ENCODE peak calls at places on chromosomes 11 and 22, in seven cellular contexts. Z is heart right ventricle, G is BE2C, D is adipocyte, V is Peyer's patch, A is pancreas, K is PC-9. L is an unnamed sample.

GRCh38 chr11:31940396-31941037 is 129.4 kb upstream of the PAX6 start:
- DNase-seq in K (no peak), A (no peak), D (no peak), G (no peak), Z (peak; percentile 17), V (no peak), L (no peak)

GRCh38 chr11:45180158-45180887 is 33.9 kb downstream of the PRDM11 start:
- DNase-seq in G (peak; percentile 63), Z (peak; percentile 67), V (peak; percentile 81), A (peak; percentile 91), D (peak; percentile 62), K (peak; percentile 90), L (no peak)

GRCh38 chr11:33775832-33776231 is 1.5 kb upstream of the FBXO3 start:
- DNase-seq in G (no peak), Z (no peak), V (no peak), A (no peak), K (no peak), D (no peak), L (no peak)

GRCh38 chr11:3195251-3196160 is 23.1 kb downstream of the MRGPRG start:
- DNase-seq in Z (no peak), V (peak; percentile 53), K (no peak), A (no peak), D (peak; percentile 11), G (peak; percentile 33), L (no peak)

GRCh38 chr11:58186938-58187337 is 1.9 kb upstream of the OR9Q2 start:
- DNase-seq in K (no peak), Z (no peak), G (no peak), D (no peak), A (no peak), V (no peak), L (no peak)

GRCh38 chr22:20866716-20867115 is 7.9 kb downstream of the SNAP29 start:
- DNase-seq in A (no peak), D (no peak), K (no peak), V (no peak), Z (no peak), G (no peak), L (no peak)

GRCh38 chr11:101686514-101686913 is 102.7 kb upstream of the TRPC6 start:
- DNase-seq in Z (no peak), K (peak; percentile 56), A (no peak), D (peak; percentile 73), V (no peak), G (no peak), L (no peak)

GRCh38 chr11:131982154-131982553 is 611.7 kb downstream of the NTM start:
- DNase-seq in D (no peak), A (no peak), Z (no peak), V (no peak), G (no peak), K (no peak), L (no peak)

GRCh38 chr22:24954856-24955255 is 2.3 kb downstream of the KIAA1671 start:
- DNase-seq in G (no peak), Z (no peak), D (no peak), V (no peak), K (no peak), A (no peak), L (no peak)

GRCh38 chr11:102267602-102268001 is 49.7 kb upstream of the BIRC3 start:
- DNase-seq in D (peak; percentile 60), A (no peak), Z (no peak), V (no peak), G (no peak), K (peak; percentile 7), L (no peak)

GRCh38 chr22:19806213-19807160 is 45.9 kb downstream of the TBX1 start:
- DNase-seq in V (peak; percentile 92), G (peak; percentile 48), D (no peak), K (peak; percentile 94), Z (peak; percentile 15), A (peak; percentile 57), L (no peak)

GRCh38 chr11:12841946-12842630 is 167.0 kb upstream of the RASSF10 start:
- DNase-seq in V (no peak), A (no peak), K (peak; percentile 4), Z (no peak), D (peak; percentile 70), G (no peak), L (no peak)

GRCh38 chr11:61297741-61298140 is 2.6 kb upstream of the VWCE start:
- DNase-seq in V (no peak), Z (no peak), A (no peak), K (peak; percentile 55), G (no peak), D (peak; percentile 86), L (no peak)

GRCh38 chr11:117913736-117914397 is 15.3 kb downstream of the TMPRSS13 start:
- DNase-seq in V (no peak), Z (no peak), K (no peak), D (no peak), G (no peak), A (no peak), L (no peak)

GRCh38 chr11:26766996-26767395 is 45.1 kb upstream of the SLC5A12 start:
- DNase-seq in Z (no peak), D (no peak), V (no peak), G (no peak), A (no peak), K (no peak), L (no peak)

GRCh38 chr22:28129319-28129962 is 210.4 kb upstream of the PITPNB start:
- DNase-seq in D (no peak), A (no peak), Z (no peak), G (no peak), K (no peak), V (no peak), L (no peak)

GRCh38 chr11:73376803-73377629 is 817 bp downstream of the RELT start:
- DNase-seq in D (peak; percentile 68), K (peak; percentile 61), V (peak; percentile 68), Z (peak; percentile 44), A (peak; percentile 82), G (peak; percentile 35), L (peak; percentile 55)

GRCh38 chr22:23278883-23279675 is 98.8 kb downstream of the BCR start:
- DNase-seq in A (peak; percentile 85), Z (peak; percentile 36), D (no peak), K (peak; percentile 61), V (peak; percentile 65), G (no peak), L (no peak)

GRCh38 chr11:126948563-126948962 is 52.0 kb downstream of the KIRREL3 start:
- DNase-seq in G (no peak), A (no peak), Z (no peak), D (no peak), V (no peak), K (no peak), L (no peak)

GRCh38 chr11:59983212-59983611 is 19.4 kb downstream of the OOSP4A start:
- DNase-seq in G (no peak), D (no peak), K (no peak), Z (no peak), A (no peak), V (no peak), L (no peak)

GRCh38 chr11:59981106-59981770 is 17.4 kb downstream of the OOSP4A start:
- DNase-seq in Z (no peak), G (no peak), D (no peak), A (no peak), K (no peak), V (no peak), L (no peak)
- H3K4me1 ChIP-seq in Z (no peaks in the 10 kb centered on the region), G (no peaks in the 10 kb centered on the region), D (no peaks in the 10 kb centered on the region), A (no peaks in the 10 kb centered on the region), K (no peaks in the 10 kb centered on the region), V (no peaks in the 10 kb centered on the region), L (no peaks in the 10 kb centered on the region)

DNA sequence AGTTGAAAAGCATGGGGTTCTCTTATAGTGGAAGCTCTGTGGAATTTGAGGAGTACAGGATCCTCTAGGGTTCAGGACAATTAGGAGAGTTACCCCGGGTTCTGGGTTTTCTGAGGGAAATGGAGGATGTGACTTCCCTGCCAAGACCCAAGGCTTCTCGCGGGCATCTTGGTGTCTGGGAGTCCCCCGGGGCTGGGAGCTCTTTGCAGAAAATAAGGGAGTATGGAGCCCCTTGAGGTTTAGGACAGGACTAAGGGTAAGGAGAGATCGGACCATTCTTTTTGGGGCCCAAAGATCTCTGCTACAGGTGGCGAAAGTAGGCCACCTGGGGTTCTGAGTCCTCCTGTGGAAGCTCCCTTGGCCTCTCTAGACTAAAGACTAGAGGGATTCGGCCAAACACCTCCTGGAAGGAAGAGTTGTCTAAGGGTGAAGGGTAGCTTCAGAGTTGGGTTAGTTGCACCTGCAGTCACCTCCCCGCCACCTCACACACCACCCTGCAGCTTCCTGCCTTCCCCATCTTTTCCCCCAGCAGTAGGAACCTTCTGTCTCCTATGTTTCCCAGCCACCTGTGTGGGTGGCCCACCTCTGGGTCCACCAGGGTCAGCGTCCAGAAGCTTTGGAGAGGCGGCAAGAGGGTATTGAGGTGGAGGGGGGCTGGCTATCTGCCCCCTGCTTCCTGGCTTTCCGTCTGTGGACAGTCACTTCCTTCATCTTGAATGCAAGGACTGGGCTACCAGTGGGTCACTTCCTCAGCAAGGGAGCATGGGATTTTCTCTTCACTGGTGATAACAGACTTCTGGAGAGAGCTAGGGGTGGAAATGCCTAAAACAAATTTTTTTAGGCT is 907 bp downstream of the LIMK2 start:
- DNase-seq in V (peak; percentile 53), G (no peak), K (no peak), A (no peak), Z (no peak), D (peak; percentile 5), L (no peak)
- H3K4me1 ChIP-seq in V (peaks cover 59% of the 10 kb centered on the region), G (peaks cover 7% of the 10 kb centered on the region), K (peaks cover 13% of the 10 kb centered on the region), A (peaks cover 37% of the 10 kb centered on the region), Z (peaks cover 76% of the 10 kb centered on the region), D (peaks cover 33% of the 10 kb centered on the region), L (peaks cover 35% of the 10 kb centered on the region)

DNA sequence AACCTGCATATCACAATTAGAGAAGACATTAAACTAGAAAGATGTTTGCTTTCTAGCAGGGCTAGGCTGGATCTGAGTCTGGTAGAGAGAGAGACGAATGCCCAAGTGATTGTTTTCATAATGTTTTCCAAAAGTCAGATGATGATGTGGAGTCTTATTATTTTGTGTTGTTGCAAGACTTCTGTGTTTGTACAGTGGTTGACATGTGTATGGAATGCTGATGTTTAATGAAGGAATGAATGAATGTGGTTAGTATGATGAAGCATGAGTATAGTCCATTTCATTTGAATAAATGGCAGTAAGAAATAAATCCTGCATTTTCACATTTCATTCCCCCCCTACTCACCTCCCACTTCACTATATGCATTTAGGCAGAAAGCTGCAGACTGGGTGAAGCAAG is 69.6 kb downstream of the PPP2R1B start:
- DNase-seq in D (peak; percentile 77), V (no peak), A (no peak), Z (no peak), G (no peak), K (no peak), L (no peak)
- H3K4me1 ChIP-seq in D (peaks cover 59% of the 10 kb centered on the region), V (peaks cover 10% of the 10 kb centered on the region), A (peaks cover 10% of the 10 kb centered on the region), Z (peaks cover 34% of the 10 kb centered on the region), G (peaks cover 11% of the 10 kb centered on the region), K (no peaks in the 10 kb centered on the region), L (no peaks in the 10 kb centered on the region)

DNA sequence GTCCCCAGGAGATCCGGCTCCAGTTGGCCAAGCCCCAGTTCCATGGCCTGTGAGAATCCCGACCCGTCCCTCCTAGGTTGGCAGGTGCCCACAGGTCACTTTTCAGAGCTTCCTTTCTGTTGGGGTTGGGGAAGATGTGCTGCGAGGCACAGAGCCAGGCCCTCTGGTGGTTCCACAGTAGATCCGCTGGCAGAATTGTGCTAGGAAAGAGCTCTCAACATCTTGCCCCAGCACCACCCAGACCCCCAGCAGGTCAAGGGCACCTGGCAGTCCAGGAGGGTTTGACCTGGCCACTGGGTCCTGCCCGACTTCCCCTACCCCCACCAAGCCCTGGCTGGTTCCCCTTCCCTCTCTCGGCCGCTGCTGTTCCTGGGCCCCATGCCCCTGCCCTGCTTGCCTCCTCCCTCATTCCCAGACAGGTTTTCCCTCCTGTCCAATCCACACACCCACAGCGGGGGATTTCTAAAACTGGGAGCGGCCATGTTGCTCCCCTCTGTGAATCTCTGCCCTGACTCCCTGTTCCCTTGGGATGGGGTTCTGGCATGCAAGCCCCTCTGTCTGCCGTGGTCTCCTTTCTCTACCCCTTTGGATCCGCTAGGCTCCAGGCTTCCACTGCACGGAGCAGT is 26.2 kb upstream of the GCAT start:
- DNase-seq in G (no peak), A (no peak), K (no peak), D (no peak), Z (no peak), V (no peak), L (no peak)
- H3K4me1 ChIP-seq in G (no peaks in the 10 kb centered on the region), A (peaks cover 4% of the 10 kb centered on the region), K (peaks cover 59% of the 10 kb centered on the region), D (peaks cover 31% of the 10 kb centered on the region), Z (peaks cover 9% of the 10 kb centered on the region), V (peaks cover 24% of the 10 kb centered on the region), L (no peaks in the 10 kb centered on the region)